ENCODE peak calls at places on chromosomes 13 and 19, in four cellular contexts. J is fibroblast of pulmonary artery, G is cardiac muscle cell, H is DND-41. M is an unnamed sample.

GRCh38 chr19:4547303-4548237 is 7.7 kb upstream of the LRG1 start:
- DNase-seq in J (peak; percentile 29), G (no peak), H (peak; percentile 34), M (no peak)

GRCh38 chr19:35005256-35005977 is 5.3 kb downstream of the GRAMD1A start:
- DNase-seq in J (no peak), G (no peak), H (no peak), M (no peak)

GRCh38 chr13:57627663-57628062 is 3.9 kb upstream of the PCDH17 start:
- DNase-seq in J (peak; percentile 51), G (peak; percentile 50), H (no peak), M (no peak)

GRCh38 chr19:9847087-9847671 is 12.1 kb downstream of the PIN1 start:
- DNase-seq in J (peak; percentile 93), G (no peak), H (peak; percentile 25), M (peak; percentile 90)

GRCh38 chr13:106156468-106156867 is 379.0 kb downstream of the EFNB2 start:
- DNase-seq in J (peak; percentile 96), G (no peak), H (no peak), M (no peak)

GRCh38 chr13:114025432-114026127 is 51.7 kb upstream of the C13orf46 start:
- DNase-seq in J (peak; percentile 74), G (peak; percentile 21), H (no peak), M (no peak)

GRCh38 chr19:3184847-3185481 is 766 bp upstream of the NCLN start:
- DNase-seq in J (peak; percentile 79), G (peak; percentile 82), H (no peak), M (no peak)

GRCh38 chr19:29623726-29624488 is 17.8 kb downstream of the POP4 start:
- DNase-seq in J (no peak), G (no peak), H (no peak), M (no peak)

GRCh38 chr13:99985886-99986527 is 4.4 kb downstream of the ZIC2 start:
- DNase-seq in J (no peak), G (peak; percentile 0), H (no peak), M (no peak)

GRCh38 chr19:36775768-36776167 is 3.2 kb upstream of the ZNF850 start:
- DNase-seq in J (no peak), G (no peak), H (no peak), M (no peak)

GRCh38 chr19:42010245-42011126 is 16.5 kb upstream of the ATP1A3 start:
- DNase-seq in J (peak; percentile 45), G (no peak), H (no peak), M (no peak)

GRCh38 chr19:13484141-13484540 is 22.1 kb downstream of the CACNA1A start:
- DNase-seq in J (no peak), G (no peak), H (no peak), M (no peak)

GRCh38 chr19:35716735-35716984 is 1.1 kb upstream of the KMT2B start:
- DNase-seq in J (no peak), G (no peak), H (no peak), M (no peak)

GRCh38 chr19:18122860-18123795 is 25.6 kb downstream of the MAST3 start:
- DNase-seq in J (no peak), G (no peak), H (no peak), M (no peak)

GRCh38 chr19:18847516-18848463 is 16.0 kb downstream of the UPF1 start:
- DNase-seq in J (peak; percentile 18), G (no peak), H (no peak), M (no peak)

GRCh38 chr19:55097864-55098715 is 19.3 kb downstream of the PPP1R12C start:
- DNase-seq in J (no peak), G (no peak), H (no peak), M (no peak)

GRCh38 chr13:31179754-31180153 is 18.1 kb upstream of the HSPH1 start:
- DNase-seq in J (no peak), G (no peak), H (no peak), M (no peak)

GRCh38 chr13:37669845-37670244 is 71.3 kb upstream of the POSTN start:
- DNase-seq in J (no peak), G (no peak), H (no peak), M (no peak)

GRCh38 chr19:30669329-30670010 is 297.3 kb downstream of the ZNF536 start:
- DNase-seq in J (peak; percentile 41), G (peak; percentile 76), H (peak; percentile 56), M (peak; percentile 89)

GRCh38 chr13:53105477-53105876 is 76.9 kb downstream of the OLFM4 start:
- DNase-seq in J (no peak), G (no peak), H (no peak), M (no peak)

GRCh38 chr13:41802684-41803554 is 158.0 kb downstream of the VWA8 start:
- DNase-seq in J (peak; percentile 67), G (no peak), H (no peak), M (no peak)

GRCh38 chr13:35140321-35140720 is 198.3 kb downstream of the NBEA start:
- DNase-seq in J (no peak), G (no peak), H (no peak), M (no peak)

GRCh38 chr13:37058801-37059135 is 720 bp downstream of the SUPT20H start:
- DNase-seq in J (no peak), G (peak; percentile 58), H (peak; percentile 55), M (no peak)

GRCh38 chr19:10762656-10763055 is 44.8 kb downstream of the DNM2 start:
- DNase-seq in J (no peak), G (no peak), H (peak; percentile 17), M (no peak)

GRCh38 chr13:76852991-76853390 is 33.2 kb downstream of the KCTD12 start:
- DNase-seq in J (peak; percentile 74), G (peak; percentile 63), H (no peak), M (no peak)

GRCh38 chr13:24664726-24665409 is 15.3 kb upstream of the ATP12A start:
- DNase-seq in J (no peak), G (no peak), H (no peak), M (no peak)

GRCh38 chr13:89199138-89199537 is 1528.0 kb downstream of the SLITRK5 start:
- DNase-seq in J (no peak), G (no peak), H (no peak), M (no peak)

GRCh38 chr13:80239116-80239515 is 101.8 kb downstream of the SPRY2 start:
- DNase-seq in J (no peak), G (no peak), H (no peak), M (no peak)

GRCh38 chr13:35716644-35717170 is 240.2 kb upstream of the MAB21L1 start:
- DNase-seq in J (no peak), G (no peak), H (no peak), M (no peak)

GRCh38 chr13:33277946-33278345 is 7.6 kb downstream of the STARD13 start:
- DNase-seq in J (peak; percentile 42), G (no peak), H (no peak), M (no peak)

GRCh38 chr13:45718992-45719391 is 16.9 kb downstream of the CBY2 start:
- DNase-seq in J (peak; percentile 14), G (no peak), H (no peak), M (no peak)

GRCh38 chr13:45721203-45721731 is 19.1 kb downstream of the CBY2 start:
- DNase-seq in J (no peak), G (no peak), H (no peak), M (no peak)

GRCh38 chr13:45715351-45715750 is 13.2 kb downstream of the CBY2 start:
- DNase-seq in J (no peak), G (no peak), H (no peak), M (no peak)

GRCh38 chr13:45717324-45717723 is 15.2 kb downstream of the CBY2 start:
- DNase-seq in J (no peak), G (no peak), H (no peak), M (no peak)

GRCh38 chr13:45718063-45718462 is 15.9 kb downstream of the CBY2 start:
- DNase-seq in J (peak; percentile 23), G (peak; percentile 53), H (no peak), M (no peak)
- TF ChIP-seq CTCF in J (peak; percentile 53), G (peak; percentile 65), H (peak; percentile 65), M (peak; percentile 52)

GRCh38 chr13:91576590-91576989 is 178.2 kb downstream of the GPC5 start:
- DNase-seq in J (no peak), G (peak; percentile 10), H (no peak), M (no peak)
- TF ChIP-seq CTCF in J (no peak), G (no peak), H (peak; percentile 47), M (peak; percentile 31)

GRCh38 chr13:77896536-77896935 is 22.1 kb downstream of the EDNRB start:
- DNase-seq in J (peak; percentile 95), G (no peak), H (no peak), M (no peak)
- TF ChIP-seq CTCF in J (no peak), G (no peak), H (no peak), M (no peak)

GRCh38 chr19:46404884-46405658 is 8.3 kb downstream of the CCDC8 start:
- DNase-seq in J (peak; percentile 63), G (peak; percentile 61), H (no peak), M (no peak)
- TF ChIP-seq CTCF in J (peak; percentile 27), G (peak; percentile 37), H (no peak), M (no peak)

GRCh38 chr13:43787998-43788397 is 1.2 kb upstream of the ENOX1 start:
- DNase-seq in J (peak; percentile 69), G (no peak), H (no peak), M (no peak)

GRCh38 chr13:43786472-43786765 is 353 bp downstream of the ENOX1 start:
- DNase-seq in J (no peak), G (no peak), H (no peak), M (no peak)

GRCh38 chr13:43787518-43787891 is 733 bp upstream of the ENOX1 start:
- DNase-seq in J (no peak), G (no peak), H (no peak), M (no peak)

GRCh38 chr13:43785681-43786471 is 896 bp downstream of the ENOX1 start:
- DNase-seq in J (peak; percentile 82), G (peak; percentile 86), H (no peak), M (peak; percentile 91)

DNA sequence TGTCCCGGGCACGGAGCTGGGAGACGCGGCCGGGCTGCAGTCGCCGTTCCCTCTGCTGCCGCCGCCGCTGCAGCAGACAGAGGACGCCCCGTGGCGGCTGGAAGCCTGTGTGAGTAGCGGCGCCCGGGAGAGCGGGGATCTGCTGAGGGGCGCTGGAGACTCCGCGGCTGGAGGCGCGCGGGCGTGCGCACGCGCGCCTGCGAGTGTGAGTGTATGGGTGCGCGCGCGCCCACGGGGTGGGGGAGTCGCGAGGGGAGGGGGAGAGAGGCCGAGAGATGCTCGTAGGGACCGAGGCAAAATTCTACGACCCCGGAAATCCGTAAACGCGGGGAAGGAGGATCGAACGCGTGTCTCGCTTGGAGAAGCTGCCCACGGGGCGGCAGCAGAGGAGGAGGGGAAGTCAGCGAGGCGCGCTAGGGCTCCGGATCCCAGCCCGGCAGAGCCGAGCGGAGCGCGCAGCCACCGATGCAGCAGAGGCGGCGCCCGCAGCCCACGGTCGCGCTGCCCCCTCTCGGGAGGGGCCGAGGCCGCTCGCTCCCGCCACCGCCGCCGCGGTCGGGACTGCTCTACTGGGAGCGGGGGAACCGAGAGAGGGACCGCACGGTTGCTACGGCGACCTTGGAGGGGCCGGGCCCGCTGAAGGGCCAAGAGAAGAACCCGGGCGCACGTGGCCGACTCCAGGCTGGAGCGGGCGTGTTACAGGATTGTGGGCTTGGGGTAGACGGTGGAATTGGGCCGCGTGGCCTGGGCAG is at the start of gene ENOX1:
- DNase-seq in J (peak; percentile 83), G (peak; percentile 86), H (no peak), M (peak; percentile 90)
- TF ChIP-seq CTCF in J (no peak), G (peak; percentile 29), H (no peak), M (peak; percentile 34)